ENCODE peak calls at places on chromosomes 11 and 22, in seven cellular contexts. I is stomach; X is body of pancreas; E is naive thymus-derived CD4-positive, alpha-beta T cell; U is prostate gland; Z is SK-N-SH; Q is HCT116. L is an unnamed sample.
A peak's percentile ranks its signal among the peaks of the same experiment; 100 is the strongest.

GRCh38 chr22:44091021-44091721 is 67.1 kb downstream of the PARVB start:
- DNase-seq in Z (peak; percentile 59), E (no peak), X (no peak), U (no peak), I (no peak), Q (peak; percentile 6), L (peak; percentile 21)

GRCh38 chr22:44352378-44353062 is 39.8 kb upstream of the SHISAL1 start:
- DNase-seq in E (no peak), X (no peak), Z (no peak), U (no peak), I (no peak), Q (no peak), L (no peak)

GRCh38 chr22:37302617-37303555 is 20.6 kb downstream of the CYTH4 start:
- DNase-seq in E (no peak), U (no peak), Z (no peak), X (no peak), I (no peak), Q (no peak), L (no peak)

GRCh38 chr11:45402049-45402630 is 116.0 kb upstream of the SYT13 start:
- DNase-seq in Q (no peak), I (no peak), E (no peak), X (no peak), U (no peak), Z (no peak), L (no peak)

GRCh38 chr22:25199726-25200520 is at the start of gene CRYBB3:
- DNase-seq in Z (no peak), Q (no peak), E (no peak), U (no peak), X (no peak), I (no peak), L (no peak)

GRCh38 chr11:130389315-130389935 is 39.0 kb downstream of the ADAMTS8 start:
- DNase-seq in Q (no peak), X (no peak), E (no peak), I (no peak), U (no peak), Z (no peak), L (no peak)

GRCh38 chr11:104134760-104135159 is 29.2 kb downstream of the PDGFD start:
- DNase-seq in U (no peak), X (no peak), I (no peak), Z (no peak), E (no peak), Q (no peak), L (no peak)

GRCh38 chr11:27619936-27620335 is 80.3 kb downstream of the BDNF start:
- DNase-seq in I (no peak), Q (no peak), Z (no peak), X (no peak), U (no peak), E (no peak), L (no peak)

GRCh38 chr11:64092761-64093136 is 57.0 kb downstream of the FLRT1 start:
- DNase-seq in X (no peak), I (no peak), U (no peak), E (no peak), Q (no peak), Z (no peak), L (no peak)

GRCh38 chr11:126799974-126800373 is 200.6 kb downstream of the KIRREL3 start:
- DNase-seq in X (no peak), Q (no peak), Z (no peak), E (no peak), I (no peak), U (no peak), L (no peak)

GRCh38 chr22:33985506-33985905 is 65.2 kb upstream of the LARGE1 start:
- DNase-seq in Q (no peak), E (no peak), X (no peak), Z (no peak), I (no peak), U (no peak), L (no peak)

GRCh38 chr11:126053340-126054286 is 9.1 kb downstream of the CDON start:
- DNase-seq in U (no peak), I (no peak), Z (peak; percentile 57), X (no peak), E (no peak), Q (no peak), L (no peak)

GRCh38 chr11:132490976-132491375 is 1041.3 kb downstream of the OPCML start:
- DNase-seq in E (no peak), Z (no peak), I (no peak), Q (no peak), U (no peak), X (no peak), L (no peak)

GRCh38 chr22:34608716-34609115 is 457.2 kb upstream of the ISX start:
- DNase-seq in X (no peak), E (no peak), Q (no peak), I (no peak), Z (no peak), U (no peak), L (no peak)

GRCh38 chr11:70732493-70733206 is 334.3 kb downstream of the CTTN start:
- DNase-seq in Q (peak; percentile 8), E (no peak), U (no peak), I (no peak), X (no peak), Z (no peak), L (no peak)

GRCh38 chr22:38967451-38968450 is 10.3 kb downstream of the APOBEC3A start:
- DNase-seq in I (peak; percentile 41), X (no peak), U (no peak), Q (no peak), E (no peak), Z (no peak), L (no peak)

GRCh38 chr22:22721681-22722309 is 77.4 kb downstream of the GGTLC2 start:
- DNase-seq in I (no peak), Q (no peak), X (no peak), Z (no peak), E (no peak), U (no peak), L (no peak)

GRCh38 chr11:79413258-79413657 is 27.6 kb downstream of the TENM4 start:
- DNase-seq in E (no peak), I (peak; percentile 42), Q (no peak), Z (peak; percentile 77), U (no peak), X (peak; percentile 53), L (peak; percentile 93)

GRCh38 chr11:103648670-103649400 is 387.6 kb upstream of the DDI1 start:
- DNase-seq in I (no peak), Q (no peak), U (no peak), X (no peak), Z (no peak), E (no peak), L (peak; percentile 73)

GRCh38 chr11:35288311-35288710 is 131.0 kb downstream of the SLC1A2 start:
- DNase-seq in X (no peak), I (no peak), U (no peak), Q (no peak), Z (no peak), E (no peak), L (no peak)

GRCh38 chr11:30143098-30143705 is 87.6 kb upstream of the FSHB start:
- DNase-seq in E (no peak), Q (peak; percentile 16), Z (peak; percentile 21), U (no peak), I (no peak), X (no peak), L (peak; percentile 46)

GRCh38 chr11:120137611-120138521 is at the start of gene TRIM29:
- DNase-seq in U (peak; percentile 88), E (no peak), Z (peak; percentile 35), X (peak; percentile 21), I (peak; percentile 37), Q (no peak), L (no peak)

GRCh38 chr11:71914617-71915189 is 13.7 kb downstream of the XNDC1N start:
- DNase-seq in Q (no peak), U (no peak), Z (no peak), X (no peak), I (no peak), E (no peak), L (no peak)

GRCh38 chr11:132716037-132716436 is 816.3 kb downstream of the OPCML start:
- DNase-seq in Q (no peak), U (no peak), Z (no peak), I (no peak), X (no peak), E (no peak), L (no peak)

GRCh38 chr22:20972014-20972797 is 5.2 kb downstream of the AIFM3 start:
- DNase-seq in Q (no peak), X (no peak), E (no peak), U (no peak), Z (no peak), I (no peak), L (no peak)

GRCh38 chr22:27430799-27431480 is 370.6 kb downstream of the MN1 start:
- DNase-seq in Z (no peak), Q (no peak), U (no peak), E (no peak), X (no peak), I (no peak), L (no peak)

GRCh38 chr11:92929168-92930053 is 40.0 kb upstream of the MTNR1B start:
- DNase-seq in I (no peak), X (no peak), Z (no peak), Q (no peak), U (no peak), E (no peak), L (no peak)

DNA sequence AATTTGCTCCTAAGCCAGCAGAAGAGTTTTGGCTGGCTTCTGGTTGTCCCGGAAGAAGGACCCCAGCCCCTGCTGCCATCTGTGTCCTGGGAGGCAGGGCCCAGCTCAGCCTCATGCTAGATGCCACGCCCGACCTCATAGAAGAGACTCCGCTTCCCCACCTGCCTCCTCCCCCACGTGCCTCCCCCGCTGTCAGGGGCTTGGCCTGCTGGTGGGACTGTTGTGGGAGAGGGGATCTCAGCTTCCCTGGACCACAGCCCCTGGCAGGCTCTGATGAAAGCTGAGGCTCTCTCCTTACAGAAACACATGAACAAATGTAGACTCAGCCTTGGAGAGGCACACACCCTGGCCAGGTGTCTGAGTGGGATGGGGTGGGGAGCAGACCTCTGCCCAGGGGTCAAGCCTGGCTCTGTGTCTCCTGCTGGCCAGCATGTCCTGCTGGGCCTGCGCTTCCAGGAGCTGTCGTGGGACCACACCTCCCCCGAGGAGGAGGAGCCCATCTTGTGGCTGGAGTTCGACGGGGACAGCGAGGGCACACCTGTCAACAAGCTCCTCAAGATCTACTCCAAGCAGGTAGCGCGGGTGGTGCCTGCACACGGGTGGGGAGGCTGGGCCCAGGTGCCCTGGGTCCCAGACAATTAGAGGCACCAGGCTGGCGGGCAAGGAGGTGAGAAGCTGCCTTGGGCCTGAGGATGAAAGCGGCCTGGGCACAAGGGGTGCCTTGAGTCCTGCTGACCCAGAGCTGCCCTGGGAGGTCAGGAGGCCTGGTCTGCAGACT is 14.0 kb downstream of the FRMD8 start:
- DNase-seq in Q (no peak), U (no peak), Z (no peak), I (no peak), E (no peak), X (no peak), L (no peak)
- H3K36me3 ChIP-seq in Q (peaks cover 22% of the 10 kb centered on the region), U (no peaks in the 10 kb centered on the region), Z (peaks cover 13% of the 10 kb centered on the region), I (peaks cover 96% of the 10 kb centered on the region), E (no peaks in the 10 kb centered on the region), X (no peaks in the 10 kb centered on the region), L (peaks cover 9% of the 10 kb centered on the region)

GRCh38 chr22:49789289-49790141 is 38.2 kb downstream of the BRD1 start:
- DNase-seq in X (no peak), U (no peak), Q (no peak), E (peak; percentile 38), Z (peak; percentile 61), I (no peak), L (no peak)
- H3K36me3 ChIP-seq in X (peaks cover 10% of the 10 kb centered on the region), U (peaks cover 2% of the 10 kb centered on the region), Q (peaks cover 33% of the 10 kb centered on the region), E (peaks cover 13% of the 10 kb centered on the region), Z (peaks cover 17% of the 10 kb centered on the region), I (peaks cover 83% of the 10 kb centered on the region), L (peaks cover 51% of the 10 kb centered on the region)

GRCh38 chr11:65648997-65649491 is 11.1 kb downstream of the SIPA1 start:
- DNase-seq in Z (no peak), I (peak; percentile 66), U (no peak), X (peak; percentile 48), Q (no peak), E (no peak), L (no peak)
- H3K36me3 ChIP-seq in Z (peaks cover 10% of the 10 kb centered on the region), I (peaks cover 70% of the 10 kb centered on the region), U (no peaks in the 10 kb centered on the region), X (no peaks in the 10 kb centered on the region), Q (peaks cover 10% of the 10 kb centered on the region), E (peaks cover 32% of the 10 kb centered on the region), L (peaks cover under 1% of the 10 kb centered on the region)

GRCh38 chr11:128504489-128504888 is 82.9 kb downstream of the ETS1 start:
- DNase-seq in E (no peak), X (no peak), U (no peak), I (no peak), Q (no peak), Z (no peak), L (no peak)
- H3K36me3 ChIP-seq in E (peaks cover 19% of the 10 kb centered on the region), X (no peaks in the 10 kb centered on the region), U (no peaks in the 10 kb centered on the region), I (no peaks in the 10 kb centered on the region), Q (no peaks in the 10 kb centered on the region), Z (no peaks in the 10 kb centered on the region), L (no peaks in the 10 kb centered on the region)

L was measured in cardiac muscle cell.